ENCODE peak calls at places on chromosomes 16 and 17, in five cellular contexts. One of them, this sample, is unnamed.
A peak's percentile ranks its signal among the peaks of the same experiment; 100 is the strongest.

GRCh38 chr17:33044771-33045170 is 53.1 kb downstream of the SPACA3 start:
- DNase-seq in pancreas: no peak
- DNase-seq in foreskin fibroblast: no peak
- DNase-seq in epithelial cell of esophagus: no peak
- DNase-seq in lung: no peak
- DNase-seq in this sample: no peak

GRCh38 chr16:88088161-88088581 is 136.9 kb downstream of the BANP start:
- DNase-seq in foreskin fibroblast: no peak
- DNase-seq in pancreas: no peak
- DNase-seq in epithelial cell of esophagus: no peak
- DNase-seq in lung: no peak
- DNase-seq in this sample: no peak

GRCh38 chr16:68781784-68782183 is 44.7 kb downstream of the CDH1 start:
- DNase-seq in epithelial cell of esophagus: no peak
- DNase-seq in pancreas: no peak
- DNase-seq in lung: no peak
- DNase-seq in foreskin fibroblast: no peak
- DNase-seq in this sample: no peak

GRCh38 chr17:81429353-81429774 is 34.1 kb downstream of the BAHCC1 start:
- DNase-seq in epithelial cell of esophagus: peak; percentile 71
- DNase-seq in lung: peak; percentile 78
- DNase-seq in pancreas: peak; percentile 97
- DNase-seq in foreskin fibroblast: peak; percentile 65
- DNase-seq in this sample: peak; percentile 57

GRCh38 chr17:59651346-59651745 is 31.7 kb downstream of the CLTC start:
- DNase-seq in lung: no peak
- DNase-seq in pancreas: no peak
- DNase-seq in foreskin fibroblast: no peak
- DNase-seq in epithelial cell of esophagus: no peak
- DNase-seq in this sample: no peak

GRCh38 chr16:82034981-82035612 is at the start of gene HSD17B2:
- DNase-seq in pancreas: no peak
- DNase-seq in epithelial cell of esophagus: peak; percentile 76
- DNase-seq in foreskin fibroblast: no peak
- DNase-seq in lung: no peak
- DNase-seq in this sample: no peak

GRCh38 chr16:9801651-9802050 is 380.6 kb downstream of the GRIN2A start:
- DNase-seq in foreskin fibroblast: no peak
- DNase-seq in lung: no peak
- DNase-seq in epithelial cell of esophagus: no peak
- DNase-seq in pancreas: no peak
- DNase-seq in this sample: no peak

GRCh38 chr17:49969134-49969759 is at the start of gene DLX4:
- DNase-seq in lung: no peak
- DNase-seq in foreskin fibroblast: no peak
- DNase-seq in pancreas: peak; percentile 75
- DNase-seq in epithelial cell of esophagus: no peak
- DNase-seq in this sample: no peak

GRCh38 chr17:10025224-10025623 is 120.2 kb upstream of the RCVRN start:
- DNase-seq in pancreas: no peak
- DNase-seq in epithelial cell of esophagus: no peak
- DNase-seq in foreskin fibroblast: no peak
- DNase-seq in lung: no peak
- DNase-seq in this sample: no peak

GRCh38 chr17:61250335-61250890 is 149.2 kb upstream of the TBX2 start:
- DNase-seq in lung: no peak
- DNase-seq in foreskin fibroblast: peak; percentile 53
- DNase-seq in epithelial cell of esophagus: peak; percentile 32
- DNase-seq in pancreas: no peak
- DNase-seq in this sample: peak; percentile 51

GRCh38 chr16:30186782-30187555 is 3.6 kb downstream of the CORO1A start:
- DNase-seq in lung: peak; percentile 66
- DNase-seq in foreskin fibroblast: no peak
- DNase-seq in pancreas: peak; percentile 88
- DNase-seq in epithelial cell of esophagus: peak; percentile 60
- DNase-seq in this sample: no peak

GRCh38 chr16:30558789-30559377 is 709 bp upstream of the ZNF764 start:
- DNase-seq in foreskin fibroblast: no peak
- DNase-seq in pancreas: no peak
- DNase-seq in lung: no peak
- DNase-seq in epithelial cell of esophagus: no peak
- DNase-seq in this sample: no peak

GRCh38 chr17:32827227-32827626 is 49.7 kb downstream of the MYO1D start:
- DNase-seq in epithelial cell of esophagus: no peak
- DNase-seq in foreskin fibroblast: no peak
- DNase-seq in pancreas: no peak
- DNase-seq in lung: no peak
- DNase-seq in this sample: no peak

GRCh38 chr16:85995591-85996461 is 96.9 kb downstream of the IRF8 start:
- DNase-seq in lung: no peak
- DNase-seq in foreskin fibroblast: no peak
- DNase-seq in pancreas: no peak
- DNase-seq in epithelial cell of esophagus: no peak
- DNase-seq in this sample: no peak

GRCh38 chr16:19809693-19810092 is 75.0 kb downstream of the GPRC5B start:
- DNase-seq in foreskin fibroblast: no peak
- DNase-seq in epithelial cell of esophagus: no peak
- DNase-seq in pancreas: no peak
- DNase-seq in lung: no peak
- DNase-seq in this sample: no peak

GRCh38 chr17:82497483-82498405 is 21.8 kb upstream of the FOXK2 start:
- DNase-seq in lung: no peak
- DNase-seq in epithelial cell of esophagus: peak; percentile 50
- DNase-seq in foreskin fibroblast: peak; percentile 66
- DNase-seq in pancreas: peak; percentile 68
- DNase-seq in this sample: no peak

GRCh38 chr16:31113420-31114124 is 3.9 kb upstream of the KAT8 start:
- DNase-seq in lung: no peak
- DNase-seq in epithelial cell of esophagus: no peak
- DNase-seq in foreskin fibroblast: no peak
- DNase-seq in pancreas: no peak
- DNase-seq in this sample: no peak

GRCh38 chr17:57458718-57459285 is 202.5 kb downstream of the MSI2 start:
- DNase-seq in foreskin fibroblast: no peak
- DNase-seq in lung: no peak
- DNase-seq in pancreas: no peak
- DNase-seq in epithelial cell of esophagus: no peak
- DNase-seq in this sample: no peak

GRCh38 chr17:50946891-50947843 is 81.0 kb upstream of the TOB1 start:
- DNase-seq in lung: no peak
- DNase-seq in epithelial cell of esophagus: no peak
- DNase-seq in foreskin fibroblast: no peak
- DNase-seq in pancreas: peak; percentile 57
- DNase-seq in this sample: no peak

GRCh38 chr16:80606221-80606766 is 65.5 kb downstream of the DYNLRB2 start:
- DNase-seq in epithelial cell of esophagus: no peak
- DNase-seq in foreskin fibroblast: no peak
- DNase-seq in lung: no peak
- DNase-seq in pancreas: no peak
- DNase-seq in this sample: no peak

GRCh38 chr16:66740533-66740932 is 10.9 kb downstream of the DYNC1LI2 start:
- DNase-seq in lung: no peak
- DNase-seq in pancreas: no peak
- DNase-seq in epithelial cell of esophagus: peak; percentile 63
- DNase-seq in foreskin fibroblast: no peak
- DNase-seq in this sample: no peak

GRCh38 chr17:45090711-45091110 is 29.6 kb downstream of the NMT1 start:
- DNase-seq in foreskin fibroblast: peak; percentile 56
- DNase-seq in pancreas: no peak
- DNase-seq in lung: no peak
- DNase-seq in epithelial cell of esophagus: no peak
- DNase-seq in this sample: no peak

DNA sequence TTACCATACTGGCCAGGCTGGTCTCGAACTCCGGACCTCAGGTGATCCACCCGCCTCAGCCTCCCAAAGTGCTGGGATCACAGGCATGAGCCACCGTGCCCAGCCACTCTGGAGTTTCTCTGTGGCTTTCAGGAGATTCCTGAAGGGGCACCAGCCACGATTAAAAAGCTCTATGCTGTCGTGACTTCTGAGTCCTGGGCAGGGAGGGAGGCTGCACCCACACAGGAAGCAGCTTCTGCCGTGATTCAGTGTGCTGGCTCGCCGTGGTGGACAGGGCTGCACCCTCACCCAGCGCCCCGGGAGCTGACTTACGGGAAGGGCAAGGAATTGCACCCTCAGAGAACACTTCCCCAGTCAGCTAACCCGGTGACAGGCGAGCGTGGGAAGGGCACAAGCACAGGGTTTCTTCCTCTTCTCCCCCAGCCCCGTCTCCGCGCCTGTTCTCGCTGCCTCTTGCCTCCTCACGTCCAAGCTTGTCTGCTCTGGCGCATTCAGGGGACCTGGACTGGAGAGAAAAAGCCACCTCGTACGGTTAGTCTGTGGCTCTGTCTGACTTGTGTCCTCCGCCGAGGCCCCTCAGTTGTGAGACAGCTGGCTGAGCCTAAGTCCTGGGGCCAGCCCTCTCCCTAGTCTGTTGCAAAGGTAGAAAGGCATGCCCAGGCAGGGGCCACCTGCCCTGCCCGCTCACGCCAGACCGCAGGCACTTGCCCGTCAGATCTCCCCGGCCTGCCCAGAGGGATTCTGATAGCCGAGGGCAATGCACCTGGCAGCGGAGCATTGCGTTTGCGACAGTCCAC is 145.0 kb downstream of the SEC14L1 start:
- DNase-seq in lung: peak; percentile 73
- DNase-seq in foreskin fibroblast: peak; percentile 87
- DNase-seq in pancreas: peak; percentile 66
- DNase-seq in epithelial cell of esophagus: peak; percentile 98
- DNase-seq in this sample: peak; percentile 65
- H3K4me3 ChIP-seq in lung: no peak overlapping the region
- H3K4me3 ChIP-seq in foreskin fibroblast: no peak overlapping the region
- H3K4me3 ChIP-seq in pancreas: no peak overlapping the region
- H3K4me3 ChIP-seq in epithelial cell of esophagus: peak overlapping the region; percentile 23
- H3K4me3 ChIP-seq in this sample: no peak overlapping the region

GRCh38 chr17:19554393-19554792 is 20.7 kb downstream of the SLC47A1 start:
- DNase-seq in epithelial cell of esophagus: no peak
- DNase-seq in pancreas: no peak
- DNase-seq in foreskin fibroblast: peak; percentile 20
- DNase-seq in lung: no peak
- DNase-seq in this sample: no peak
- TF ChIP-seq CTCF in epithelial cell of esophagus: no peak
- TF ChIP-seq CTCF in pancreas: no peak
- TF ChIP-seq CTCF in foreskin fibroblast: no peak
- TF ChIP-seq CTCF in lung: no peak
- TF ChIP-seq CTCF in this sample: no peak

DNA sequence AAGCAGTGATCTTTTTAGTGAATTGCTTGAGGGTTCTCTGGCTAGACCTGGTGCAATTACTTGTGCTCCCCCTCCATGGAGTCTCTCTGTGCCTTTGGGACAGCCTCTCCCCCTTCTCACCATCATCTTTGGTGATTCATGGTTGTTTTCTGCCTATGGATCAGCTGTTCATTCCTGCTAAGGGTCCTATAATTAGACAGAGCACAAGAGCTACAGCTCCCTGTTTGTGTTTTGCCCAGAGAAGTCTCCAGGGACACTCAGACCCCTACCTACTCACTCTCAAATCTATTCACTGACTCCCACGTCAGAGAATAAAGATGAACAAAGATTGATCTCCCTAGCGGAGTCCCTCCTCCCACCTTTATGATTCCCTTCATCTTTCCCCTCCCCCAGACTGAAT is 21.1 kb downstream of the ANKFN1 start:
- DNase-seq in lung: no peak
- DNase-seq in epithelial cell of esophagus: no peak
- DNase-seq in foreskin fibroblast: no peak
- DNase-seq in pancreas: no peak
- DNase-seq in this sample: no peak
- H3K4me3 ChIP-seq in lung: no peak overlapping the region
- H3K4me3 ChIP-seq in epithelial cell of esophagus: no peak overlapping the region
- H3K4me3 ChIP-seq in foreskin fibroblast: no peak overlapping the region
- H3K4me3 ChIP-seq in pancreas: no peak overlapping the region
- H3K4me3 ChIP-seq in this sample: no peak overlapping the region

DNA sequence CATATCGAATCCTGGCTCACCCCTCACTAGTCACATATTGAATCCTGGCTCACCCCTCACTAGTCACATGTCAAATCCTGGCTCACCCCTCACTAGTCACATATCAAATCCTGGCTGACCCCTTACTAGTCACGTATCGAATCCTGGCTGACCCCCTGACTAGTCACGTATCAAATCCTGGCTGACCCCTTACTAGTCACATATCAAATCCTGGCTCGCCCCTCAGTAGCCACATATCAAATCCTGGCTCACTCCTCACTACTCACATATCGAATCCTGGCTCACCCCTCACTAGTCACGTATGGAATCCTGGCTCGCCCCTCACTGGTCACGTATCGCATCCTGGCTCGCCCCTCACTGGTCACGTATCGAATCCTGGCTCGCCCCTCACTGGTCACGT is 156.7 kb upstream of the RPH3AL start:
- DNase-seq in foreskin fibroblast: no peak
- DNase-seq in lung: no peak
- DNase-seq in epithelial cell of esophagus: no peak
- DNase-seq in pancreas: no peak
- DNase-seq in this sample: no peak
- TF ChIP-seq CTCF in foreskin fibroblast: no peak
- TF ChIP-seq CTCF in lung: no peak
- TF ChIP-seq CTCF in epithelial cell of esophagus: no peak
- TF ChIP-seq CTCF in pancreas: no peak
- TF ChIP-seq CTCF in this sample: no peak

GRCh38 chr17:34579979-34580684 is 750 bp downstream of the TMEM132E start:
- DNase-seq in pancreas: peak; percentile 73
- DNase-seq in lung: peak; percentile 30
- DNase-seq in epithelial cell of esophagus: peak; percentile 10
- DNase-seq in foreskin fibroblast: peak; percentile 16
- DNase-seq in this sample: no peak

GRCh38 chr17:34581446-34582184 is 2.2 kb downstream of the TMEM132E start:
- DNase-seq in pancreas: peak; percentile 59
- DNase-seq in lung: no peak
- DNase-seq in foreskin fibroblast: no peak
- DNase-seq in epithelial cell of esophagus: no peak
- DNase-seq in this sample: no peak

GRCh38 chr17:34582901-34583245 is 3.5 kb downstream of the TMEM132E start:
- DNase-seq in lung: no peak
- DNase-seq in pancreas: no peak
- DNase-seq in epithelial cell of esophagus: no peak
- DNase-seq in foreskin fibroblast: no peak
- DNase-seq in this sample: no peak

GRCh38 chr17:34580685-34581445 is 1.5 kb downstream of the TMEM132E start:
- DNase-seq in lung: no peak
- DNase-seq in foreskin fibroblast: no peak
- DNase-seq in pancreas: peak; percentile 61
- DNase-seq in epithelial cell of esophagus: no peak
- DNase-seq in this sample: no peak

DNA sequence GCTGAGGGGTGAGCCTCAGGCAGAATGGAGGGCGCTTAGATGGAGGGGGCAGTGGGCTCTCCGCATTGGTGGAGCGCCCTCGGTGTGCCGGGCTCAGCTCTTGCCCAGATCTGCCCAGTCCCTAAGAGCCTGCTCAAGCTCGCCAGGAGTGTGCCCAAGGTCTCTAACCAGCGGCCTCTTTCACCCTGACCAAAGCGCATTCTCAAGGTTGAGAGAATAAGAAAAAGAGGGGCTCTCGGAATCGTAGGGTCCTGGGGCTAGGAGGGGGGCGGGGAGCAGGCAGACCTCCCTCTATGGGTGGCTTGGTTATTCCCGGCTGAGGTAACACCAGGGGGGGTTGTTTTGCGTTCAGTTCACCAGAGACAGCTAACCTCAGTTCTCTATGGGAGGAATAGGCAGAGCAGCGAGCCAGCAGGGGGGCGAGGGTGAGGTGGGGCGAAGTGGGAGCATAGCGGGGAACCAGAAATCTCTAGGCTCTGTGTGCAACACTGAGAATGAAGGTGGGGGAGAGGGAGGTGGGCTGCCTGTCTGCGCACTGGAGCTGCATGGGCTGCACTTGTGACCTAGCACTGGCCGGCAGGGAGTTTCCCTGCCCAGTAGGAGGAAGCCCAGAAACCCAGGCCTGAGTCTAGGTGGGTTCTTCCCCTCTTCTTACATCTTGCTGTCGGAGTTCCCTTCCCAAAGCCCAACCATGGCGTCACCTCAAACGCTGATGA is 3.0 kb downstream of the TMEM132E start:
- DNase-seq in lung: no peak
- DNase-seq in foreskin fibroblast: no peak
- DNase-seq in epithelial cell of esophagus: no peak
- DNase-seq in pancreas: no peak
- DNase-seq in this sample: no peak
- H3K4me3 ChIP-seq in lung: no peak overlapping the region
- H3K4me3 ChIP-seq in foreskin fibroblast: no peak overlapping the region
- H3K4me3 ChIP-seq in epithelial cell of esophagus: no peak overlapping the region
- H3K4me3 ChIP-seq in pancreas: no peak overlapping the region
- H3K4me3 ChIP-seq in this sample: no peak overlapping the region

This sample was measured in retinal pigment epithelial cell.